ENCODE peak calls at places on chromosomes 2 and 18, in ten cellular contexts. B is colonic mucosa, A is B cell, Y is astrocyte of the spinal cord, U is GM12865, T is pancreas, D is astrocyte of the cerebellum, V is choroid plexus epithelial cell, G is cardiac fibroblast, J is osteocyte. E is an unnamed sample.

GRCh38 chr2:75787532-75788132 is 76.9 kb upstream of the GCFC2 start:
- DNase-seq in Y (peak), T (no peak), U (peak), G (peak), B (no peak), A (peak), V (peak), D (peak), J (no peak), E (no peak)

GRCh38 chr18:63586966-63587365 is at the start of gene SERPINB13:
- DNase-seq in G (no peak), T (no peak), U (no peak), Y (no peak), B (no peak), J (no peak), A (no peak), D (no peak), V (no peak), E (no peak)

GRCh38 chr2:95047629-95048510 is 22.4 kb downstream of the MAL start:
- DNase-seq in U (no peak), Y (no peak), G (no peak), T (no peak), V (no peak), A (no peak), J (no peak), D (no peak), B (no peak), E (no peak)

GRCh38 chr2:1219901-1220691 is 193.2 kb upstream of the TPO start:
- DNase-seq in A (peak), T (no peak), J (no peak), G (peak), B (no peak), D (peak), U (no peak), Y (peak), V (peak), E (no peak)

GRCh38 chr2:236254674-236255073 is 9.5 kb downstream of the ASB18 start:
- DNase-seq in Y (no peak), G (no peak), J (peak), U (no peak), T (no peak), B (no peak), A (no peak), V (no peak), D (no peak), E (no peak)

GRCh38 chr2:86499326-86499725 is 58.2 kb downstream of the KDM3A start:
- DNase-seq in A (no peak), Y (no peak), B (no peak), T (no peak), G (no peak), U (no peak), D (no peak), J (no peak), V (no peak), E (no peak)

GRCh38 chr2:97718051-97718882 is 4.9 kb downstream of the ZAP70 start:
- DNase-seq in Y (no peak), U (peak), D (no peak), A (peak), J (no peak), V (no peak), B (peak), T (no peak), G (no peak), E (no peak)

GRCh38 chr2:200730302-200730701 is 81.4 kb upstream of the BZW1 start:
- DNase-seq in U (no peak), D (no peak), Y (no peak), J (no peak), B (no peak), A (no peak), T (no peak), G (no peak), V (no peak), E (no peak)

GRCh38 chr2:132270981-132271546 is 109.3 kb upstream of the ANKRD30BL start:
- DNase-seq in J (no peak), A (no peak), B (no peak), D (no peak), V (no peak), U (no peak), Y (no peak), G (no peak), T (no peak), E (no peak)

GRCh38 chr2:112881217-112882000 is 29.6 kb upstream of the IL37 start:
- DNase-seq in B (no peak), J (no peak), A (no peak), D (peak), U (peak), V (peak), G (peak), T (no peak), Y (peak), E (no peak)

GRCh38 chr2:11683966-11684365 is 14.0 kb upstream of the NTSR2 start:
- DNase-seq in U (no peak), G (no peak), V (no peak), D (no peak), T (no peak), A (no peak), J (no peak), Y (no peak), B (no peak), E (no peak)

GRCh38 chr2:160125366-160125765 is 63.0 kb upstream of the PLA2R1 start:
- DNase-seq in B (no peak), J (no peak), D (no peak), G (no peak), A (no peak), Y (no peak), T (no peak), V (no peak), U (no peak), E (no peak)

GRCh38 chr18:28177828-28178635 is 1.1 kb upstream of the CDH2 start:
- DNase-seq in Y (peak), V (peak), J (peak), U (no peak), D (no peak), B (no peak), T (no peak), G (peak), A (no peak), E (peak)

GRCh38 chr18:64720781-64721464 is 572.0 kb upstream of the LINC00305 start:
- DNase-seq in Y (no peak), D (no peak), A (no peak), T (peak), B (peak), U (no peak), V (no peak), G (no peak), J (no peak), E (no peak)

GRCh38 chr2:18132697-18133096 is 254.2 kb downstream of the KCNS3 start:
- DNase-seq in V (peak), D (peak), Y (peak), A (no peak), J (no peak), B (no peak), G (peak), T (no peak), U (peak), E (no peak)

GRCh38 chr2:29182920-29183319 is 67.7 kb downstream of the CLIP4 start:
- DNase-seq in T (no peak), U (no peak), D (no peak), J (no peak), B (no peak), Y (no peak), V (no peak), A (no peak), G (no peak), E (no peak)

GRCh38 chr2:53567073-53567472 is 200.5 kb upstream of the CHAC2 start:
- DNase-seq in Y (no peak), B (no peak), A (no peak), V (no peak), G (no peak), J (no peak), U (no peak), T (no peak), D (no peak), E (no peak)

GRCh38 chr2:53568463-53568862 is 199.1 kb upstream of the CHAC2 start:
- DNase-seq in B (no peak), G (peak), D (no peak), T (no peak), V (peak), A (no peak), Y (no peak), J (no peak), U (peak), E (no peak)

GRCh38 chr2:53572696-53573095 is 194.9 kb upstream of the CHAC2 start:
- DNase-seq in T (no peak), V (no peak), G (no peak), D (no peak), A (no peak), J (no peak), Y (no peak), U (no peak), B (no peak), E (no peak)

GRCh38 chr2:53575606-53576360 is 191.8 kb upstream of the CHAC2 start:
- DNase-seq in T (no peak), G (peak), Y (no peak), A (no peak), U (no peak), D (no peak), B (no peak), J (no peak), V (peak), E (no peak)

GRCh38 chr2:53569957-53570727 is 197.5 kb upstream of the CHAC2 start:
- DNase-seq in Y (no peak), T (peak), A (no peak), J (no peak), B (no peak), G (no peak), D (no peak), V (no peak), U (no peak), E (no peak)
- TF ChIP-seq CTCF in Y (no peak), T (no peak), A (no peak), J (no peak), B (no peak), G (no peak), D (no peak), V (no peak), U (no peak), E (no peak)

DNA sequence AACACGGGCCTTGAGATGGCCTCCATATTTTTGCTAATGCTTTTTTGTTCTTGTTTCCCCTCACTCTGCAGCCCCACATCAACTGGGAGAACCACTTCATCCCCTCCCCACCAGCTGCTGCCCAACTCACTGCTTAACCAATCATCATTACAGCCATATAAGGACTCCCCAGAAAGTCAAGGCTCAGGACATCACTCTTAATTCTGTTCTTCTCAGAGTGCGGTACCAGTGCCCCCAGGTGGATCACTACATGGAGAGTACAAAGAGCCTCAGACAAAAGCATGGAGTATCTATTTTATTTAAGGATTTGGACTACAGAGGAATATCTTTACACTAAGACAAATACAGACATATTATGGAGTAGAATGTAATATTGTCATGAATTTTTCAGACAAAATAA is 340.6 kb downstream of the PAX3 start:
- DNase-seq in U (no peak), T (no peak), G (peak), V (no peak), A (no peak), Y (peak), B (no peak), J (no peak), D (no peak), E (peak)
- TF ChIP-seq CTCF in U (no peak), T (no peak), G (no peak), V (no peak), A (no peak), Y (peak), B (no peak), J (no peak), D (peak), E (no peak)

GRCh38 chr2:59302683-59303082 is 1061.6 kb upstream of the FANCL start:
- DNase-seq in B (no peak), D (no peak), G (no peak), U (no peak), J (no peak), V (no peak), Y (no peak), T (no peak), A (no peak), E (no peak)

GRCh38 chr2:59297829-59298228 is 1056.7 kb upstream of the FANCL start:
- DNase-seq in A (no peak), B (no peak), J (no peak), V (no peak), T (no peak), D (no peak), Y (no peak), U (no peak), G (no peak), E (no peak)

GRCh38 chr2:59303272-59303671 is 1062.1 kb upstream of the FANCL start:
- DNase-seq in U (no peak), B (no peak), V (no peak), G (no peak), Y (no peak), T (no peak), A (no peak), D (no peak), J (no peak), E (no peak)

GRCh38 chr2:59296279-59296678 is 1055.2 kb upstream of the FANCL start:
- DNase-seq in T (peak), D (no peak), A (no peak), J (no peak), Y (no peak), U (no peak), G (no peak), V (peak), B (no peak), E (no peak)

GRCh38 chr2:59301466-59302402 is 1060.6 kb upstream of the FANCL start:
- DNase-seq in B (peak), V (peak), Y (peak), U (peak), D (peak), T (peak), G (peak), J (no peak), A (peak), E (peak)
- TF ChIP-seq CTCF in B (peak), V (peak), Y (peak), U (peak), D (peak), T (peak), G (peak), J (peak), A (peak), E (peak)

GRCh38 chr2:225019100-225019499 is 23.2 kb downstream of the DOCK10 start:
- DNase-seq in G (no peak), T (no peak), J (no peak), B (no peak), D (no peak), A (no peak), U (no peak), V (no peak), Y (no peak), E (no peak)

GRCh38 chr2:225017098-225017685 is 25.1 kb downstream of the DOCK10 start:
- DNase-seq in G (no peak), J (no peak), D (no peak), U (no peak), Y (no peak), V (no peak), B (no peak), T (no peak), A (no peak), E (no peak)

GRCh38 chr2:225020157-225020864 is 22.0 kb downstream of the DOCK10 start:
- DNase-seq in D (no peak), J (no peak), T (no peak), V (no peak), U (no peak), B (no peak), Y (peak), G (no peak), A (no peak), E (no peak)

GRCh38 chr2:225013432-225014048 is 28.7 kb downstream of the DOCK10 start:
- DNase-seq in J (no peak), T (no peak), B (no peak), G (no peak), U (no peak), V (peak), Y (no peak), A (no peak), D (no peak), E (no peak)

DNA sequence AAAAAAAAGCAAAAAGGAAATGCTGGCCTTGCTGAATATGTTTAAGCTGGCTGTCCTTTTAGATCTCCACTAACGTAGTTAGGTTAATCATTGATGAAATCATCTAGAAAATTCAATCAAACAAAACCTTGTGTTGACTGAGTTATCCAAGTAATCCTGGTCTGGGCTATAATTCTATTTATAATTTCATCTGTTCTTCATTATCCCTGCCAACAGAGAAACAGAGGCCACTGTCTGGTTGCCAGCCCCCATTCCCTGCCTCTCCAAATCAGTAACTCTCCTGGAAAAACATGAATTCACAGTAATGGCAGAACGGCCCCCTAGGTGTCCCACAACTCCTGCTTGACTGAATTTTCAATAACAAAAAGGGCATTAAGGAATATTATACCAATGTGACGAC is 24.6 kb downstream of the DOCK10 start:
- DNase-seq in D (no peak), U (no peak), T (no peak), J (no peak), A (no peak), B (no peak), Y (no peak), V (no peak), G (no peak), E (no peak)
- TF ChIP-seq CTCF in D (peak), U (no peak), T (no peak), J (peak), A (no peak), B (no peak), Y (no peak), V (no peak), G (no peak), E (no peak)

GRCh38 chr18:58211510-58211909 is 167.5 kb downstream of the NEDD4L start:
- DNase-seq in V (no peak), D (no peak), A (no peak), U (no peak), G (no peak), Y (no peak), T (no peak), J (no peak), B (no peak), E (no peak)
- TF ChIP-seq CTCF in V (no peak), D (no peak), A (no peak), U (no peak), G (no peak), Y (no peak), T (no peak), J (no peak), B (no peak), E (no peak)